ENCODE peak calls at places on chromosomes 4 and X, in eight cellular contexts. H is breast epithelium, R is astrocyte, P is neural progenitor cell, V is mucosa of descending colon, Y is uterus, W is psoas muscle, T is kidney. U is an unnamed sample.
A peak's percentile ranks its signal among the peaks of the same experiment; 100 is the strongest.

GRCh38 chr4:147916351-147916750 is 184.5 kb downstream of the ARHGAP10 start:
- DNase-seq in H (no peak), R (peak; percentile 49), P (no peak), V (no peak), Y (no peak), W (no peak), T (no peak), U (no peak)

GRCh38 chr4:186657766-186658165 is 65.9 kb downstream of the FAT1 start:
- DNase-seq in H (no peak), R (peak; percentile 62), P (peak; percentile 42), V (no peak), Y (no peak), W (no peak), T (no peak), U (no peak)

GRCh38 chr4:136863756-136864155 is 668.5 kb downstream of the PCDH18 start:
- DNase-seq in H (no peak), R (peak; percentile 12), P (peak; percentile 9), V (no peak), Y (no peak), W (no peak), T (no peak), U (no peak)

GRCh38 chrX:49268702-49269009 is 937 bp upstream of the PPP1R3F start:
- DNase-seq in H (no peak), R (no peak), P (no peak), V (no peak), Y (no peak), W (no peak), T (no peak), U (no peak)

GRCh38 chr4:146510942-146511341 is 10.8 kb downstream of the SLC10A7 start:
- DNase-seq in H (no peak), R (no peak), P (no peak), V (no peak), Y (no peak), W (no peak), T (no peak), U (no peak)

GRCh38 chr4:45741897-45742296 is 382.0 kb downstream of the GABRG1 start:
- DNase-seq in H (no peak), R (no peak), P (peak; percentile 15), V (peak; percentile 13), Y (no peak), W (no peak), T (no peak), U (no peak)

GRCh38 chr4:161629694-161630441 is 533.9 kb downstream of the FSTL5 start:
- DNase-seq in H (no peak), R (peak; percentile 16), P (no peak), V (no peak), Y (no peak), W (no peak), T (no peak), U (no peak)

GRCh38 chrX:9530848-9531274 is 66.0 kb downstream of the TBL1X start:
- DNase-seq in H (no peak), R (peak; percentile 82), P (peak; percentile 92), V (peak; percentile 63), Y (peak; percentile 79), W (peak; percentile 51), T (peak; percentile 89), U (peak; percentile 32)

GRCh38 chr4:183905081-183905592 is at the start of gene STOX2:
- DNase-seq in H (peak; percentile 44), R (peak; percentile 27), P (peak; percentile 92), V (peak; percentile 77), Y (peak; percentile 42), W (peak; percentile 78), T (peak; percentile 81), U (no peak)

GRCh38 chr4:26083987-26084386 is 170.0 kb downstream of the SMIM20 start:
- DNase-seq in H (no peak), R (peak; percentile 95), P (no peak), V (no peak), Y (peak; percentile 68), W (peak; percentile 52), T (no peak), U (peak; percentile 83)

GRCh38 chrX:11558972-11559371 is 106.7 kb downstream of the ARHGAP6 start:
- DNase-seq in H (no peak), R (no peak), P (peak; percentile 15), V (peak; percentile 12), Y (no peak), W (no peak), T (no peak), U (no peak)

GRCh38 chr4:127775843-127776242 is 6.3 kb upstream of the HSPA4L start:
- DNase-seq in H (no peak), R (no peak), P (no peak), V (no peak), Y (no peak), W (no peak), T (no peak), U (no peak)

GRCh38 chr4:165905405-165906027 is 32.5 kb downstream of the TLL1 start:
- DNase-seq in H (no peak), R (peak; percentile 4), P (no peak), V (no peak), Y (no peak), W (no peak), T (no peak), U (no peak)

GRCh38 chr4:87971866-87972265 is 3.6 kb upstream of the SPP1 start:
- DNase-seq in H (no peak), R (no peak), P (no peak), V (no peak), Y (no peak), W (no peak), T (no peak), U (no peak)

GRCh38 chr4:7434766-7435150 is at the start of gene PSAPL1:
- DNase-seq in H (no peak), R (peak; percentile 9), P (peak; percentile 31), V (peak; percentile 30), Y (no peak), W (no peak), T (peak; percentile 49), U (no peak)

GRCh38 chr4:54104907-54105306 is 4.9 kb downstream of the GSX2 start:
- DNase-seq in H (no peak), R (no peak), P (no peak), V (no peak), Y (no peak), W (no peak), T (no peak), U (no peak)

GRCh38 chr4:54107951-54108740 is 8.2 kb downstream of the GSX2 start:
- DNase-seq in H (no peak), R (no peak), P (peak; percentile 75), V (no peak), Y (no peak), W (no peak), T (no peak), U (no peak)

GRCh38 chr4:54110019-54110416 is 10.1 kb downstream of the GSX2 start:
- DNase-seq in H (no peak), R (no peak), P (peak; percentile 43), V (no peak), Y (no peak), W (no peak), T (no peak), U (no peak)

GRCh38 chr4:54109226-54110018 is 9.5 kb downstream of the GSX2 start:
- DNase-seq in H (no peak), R (no peak), P (peak; percentile 63), V (no peak), Y (no peak), W (no peak), T (no peak), U (no peak)
- H3K4me3 ChIP-seq in H (no peak overlapping the region), R (no peak overlapping the region), P (peak overlapping the region; percentile 42), V (no peak overlapping the region), Y (no peak overlapping the region), W (peak overlapping the region; percentile 31), T (no peak overlapping the region), U (no peak overlapping the region)

GRCh38 chr4:84799318-84799717 is 167.2 kb downstream of the WDFY3 start:
- DNase-seq in H (no peak), R (no peak), P (no peak), V (no peak), Y (no peak), W (no peak), T (no peak), U (no peak)

GRCh38 chr4:84803121-84803520 is 163.4 kb downstream of the WDFY3 start:
- DNase-seq in H (no peak), R (no peak), P (no peak), V (no peak), Y (no peak), W (no peak), T (no peak), U (no peak)

GRCh38 chr4:84800256-84800655 is 166.2 kb downstream of the WDFY3 start:
- DNase-seq in H (no peak), R (peak; percentile 4), P (no peak), V (no peak), Y (no peak), W (no peak), T (no peak), U (no peak)

GRCh38 chr4:84804126-84804525 is 162.4 kb downstream of the WDFY3 start:
- DNase-seq in H (no peak), R (peak; percentile 49), P (no peak), V (no peak), Y (no peak), W (no peak), T (no peak), U (no peak)

GRCh38 chr4:84803720-84804119 is 162.8 kb downstream of the WDFY3 start:
- DNase-seq in H (no peak), R (peak; percentile 33), P (no peak), V (no peak), Y (no peak), W (no peak), T (no peak), U (no peak)
- H3K36me3 ChIP-seq in H (no peaks in the 10 kb centered on the region), R (no peaks in the 10 kb centered on the region), P (peaks cover 10% of the 10 kb centered on the region), V (no peaks in the 10 kb centered on the region), Y (no peaks in the 10 kb centered on the region), W (no peaks in the 10 kb centered on the region), T (peaks cover 24% of the 10 kb centered on the region), U (no peaks in the 10 kb centered on the region)

GRCh38 chr4:189974056-189974455 is 33.4 kb downstream of the FRG1 start:
- DNase-seq in H (no peak), R (no peak), P (no peak), V (no peak), Y (no peak), W (no peak), T (no peak), U (no peak)
- TF ChIP-seq CTCF in H (no peak), R (no peak), P (peak; percentile 44), V (no peak), Y (no peak), W (no peak), T (peak; percentile 6), U (peak; percentile 36)

DNA sequence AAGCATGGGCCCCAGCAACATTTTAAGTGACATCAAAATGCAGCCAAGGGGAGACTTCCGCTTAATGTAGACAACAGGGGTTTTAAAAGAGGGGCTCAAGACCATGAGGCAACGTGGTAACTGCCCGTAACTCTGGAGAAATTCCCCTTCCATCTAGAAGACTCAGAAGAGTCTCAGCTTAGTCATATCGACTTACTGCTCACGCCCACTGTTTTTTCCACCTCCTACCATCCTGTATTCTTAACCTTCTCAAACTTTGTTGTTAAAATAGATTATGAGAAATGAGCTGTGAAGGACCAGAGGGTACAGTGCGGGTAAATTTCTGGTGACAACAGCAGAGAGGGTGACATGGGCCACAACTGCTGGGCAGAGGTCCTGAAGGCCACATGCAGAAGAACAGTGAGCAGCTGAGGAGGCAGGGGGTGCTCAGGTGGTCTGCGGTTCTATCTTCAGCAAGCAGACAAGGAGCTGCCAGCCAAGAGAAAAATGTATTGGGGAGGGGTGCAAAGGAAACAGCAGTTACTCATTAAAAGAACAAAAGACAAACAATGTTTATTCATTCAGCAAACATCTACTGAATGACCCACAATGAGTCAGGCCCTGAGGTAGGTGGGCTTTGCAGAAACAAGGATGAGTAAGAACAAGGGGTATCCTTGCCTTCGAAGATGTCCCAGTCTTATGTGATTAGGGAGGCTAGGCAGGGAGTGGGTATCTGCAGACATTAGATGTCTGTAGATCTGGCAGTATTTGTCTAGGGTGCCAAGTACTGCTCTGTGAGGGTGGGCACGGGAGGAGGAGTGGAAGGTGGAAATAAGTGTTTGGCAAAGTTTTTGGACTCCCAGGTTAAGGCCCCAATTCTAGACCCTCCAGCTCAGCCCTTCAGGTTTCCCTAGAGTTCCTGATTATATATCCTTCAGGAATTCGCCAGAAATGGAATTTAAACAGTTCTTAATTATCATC is 175.3 kb downstream of the TSPAN5 start:
- DNase-seq in H (no peak), R (peak; percentile 88), P (no peak), V (no peak), Y (no peak), W (no peak), T (no peak), U (peak; percentile 57)
- H3K4me3 ChIP-seq in H (no peak overlapping the region), R (peak overlapping the region; percentile 8), P (no peak overlapping the region), V (no peak overlapping the region), Y (no peak overlapping the region), W (no peak overlapping the region), T (no peak overlapping the region), U (no peak overlapping the region)